ENCODE peak calls at places on chromosome 18, in six cellular contexts. One of them, this sample, is unnamed.

GRCh38 chr18:72869786-72870185 is 2.0 kb upstream of the NETO1 start:
- DNase-seq in NCI-H460: no peak
- DNase-seq in CD8-positive, alpha-beta T cell: no peak
- DNase-seq in Daoy: peak; percentile 45
- DNase-seq in AG04449: no peak
- DNase-seq in HT-29: no peak
- DNase-seq in this sample: no peak

GRCh38 chr18:24071029-24071428 is 56.5 kb downstream of the TTC39C start:
- DNase-seq in NCI-H460: no peak
- DNase-seq in CD8-positive, alpha-beta T cell: no peak
- DNase-seq in Daoy: no peak
- DNase-seq in AG04449: no peak
- DNase-seq in HT-29: no peak
- DNase-seq in this sample: no peak

GRCh38 chr18:22544626-22545025 is 126.9 kb upstream of the CTAGE1 start:
- DNase-seq in NCI-H460: no peak
- DNase-seq in CD8-positive, alpha-beta T cell: no peak
- DNase-seq in Daoy: no peak
- DNase-seq in AG04449: no peak
- DNase-seq in HT-29: no peak
- DNase-seq in this sample: no peak

GRCh38 chr18:26429535-26429934 is 118.8 kb downstream of the KCTD1 start:
- DNase-seq in NCI-H460: peak; percentile 63
- DNase-seq in CD8-positive, alpha-beta T cell: no peak
- DNase-seq in Daoy: peak; percentile 77
- DNase-seq in AG04449: peak; percentile 49
- DNase-seq in HT-29: no peak
- DNase-seq in this sample: no peak

GRCh38 chr18:35026407-35027061 is 14.7 kb upstream of the MAPRE2 start:
- DNase-seq in NCI-H460: no peak
- DNase-seq in CD8-positive, alpha-beta T cell: no peak
- DNase-seq in Daoy: no peak
- DNase-seq in AG04449: no peak
- DNase-seq in HT-29: no peak
- DNase-seq in this sample: no peak

GRCh38 chr18:31245820-31246219 is 72.1 kb upstream of the DSG1 start:
- DNase-seq in NCI-H460: peak; percentile 58
- DNase-seq in CD8-positive, alpha-beta T cell: no peak
- DNase-seq in Daoy: no peak
- DNase-seq in AG04449: no peak
- DNase-seq in HT-29: no peak
- DNase-seq in this sample: no peak

GRCh38 chr18:9558397-9559064 is 55.8 kb downstream of the PPP4R1 start:
- DNase-seq in NCI-H460: no peak
- DNase-seq in CD8-positive, alpha-beta T cell: no peak
- DNase-seq in Daoy: no peak
- DNase-seq in AG04449: no peak
- DNase-seq in HT-29: no peak
- DNase-seq in this sample: no peak

GRCh38 chr18:62388855-62389760 is 64.0 kb downstream of the TNFRSF11A start:
- DNase-seq in NCI-H460: no peak
- DNase-seq in CD8-positive, alpha-beta T cell: no peak
- DNase-seq in Daoy: no peak
- DNase-seq in AG04449: no peak
- DNase-seq in HT-29: peak; percentile 13
- DNase-seq in this sample: no peak

GRCh38 chr18:58671122-58671940 is at the start of gene MALT1:
- DNase-seq in NCI-H460: peak; percentile 80
- DNase-seq in CD8-positive, alpha-beta T cell: peak; percentile 95
- DNase-seq in Daoy: peak; percentile 95
- DNase-seq in AG04449: no peak
- DNase-seq in HT-29: peak; percentile 79
- DNase-seq in this sample: peak; percentile 97

GRCh38 chr18:80171190-80171872 is 62.3 kb downstream of the ADNP2 start:
- DNase-seq in NCI-H460: peak; percentile 8
- DNase-seq in CD8-positive, alpha-beta T cell: peak; percentile 53
- DNase-seq in Daoy: peak; percentile 59
- DNase-seq in AG04449: peak; percentile 16
- DNase-seq in HT-29: no peak
- DNase-seq in this sample: peak; percentile 62

GRCh38 chr18:60391571-60392226 is 19.1 kb upstream of the MC4R start:
- DNase-seq in NCI-H460: no peak
- DNase-seq in CD8-positive, alpha-beta T cell: no peak
- DNase-seq in Daoy: no peak
- DNase-seq in AG04449: peak; percentile 44
- DNase-seq in HT-29: no peak
- DNase-seq in this sample: no peak

GRCh38 chr18:55543130-55543704 is 44.8 kb downstream of the TCF4 start:
- DNase-seq in NCI-H460: no peak
- DNase-seq in CD8-positive, alpha-beta T cell: no peak
- DNase-seq in Daoy: no peak
- DNase-seq in AG04449: no peak
- DNase-seq in HT-29: no peak
- DNase-seq in this sample: no peak

GRCh38 chr18:48605408-48605845 is 66.6 kb downstream of the CTIF start:
- DNase-seq in NCI-H460: no peak
- DNase-seq in CD8-positive, alpha-beta T cell: no peak
- DNase-seq in Daoy: peak; percentile 72
- DNase-seq in AG04449: no peak
- DNase-seq in HT-29: peak; percentile 34
- DNase-seq in this sample: peak; percentile 93

GRCh38 chr18:76875390-76876330 is 53.3 kb downstream of the ZNF236 start:
- DNase-seq in NCI-H460: peak; percentile 33
- DNase-seq in CD8-positive, alpha-beta T cell: peak; percentile 35
- DNase-seq in Daoy: peak; percentile 41
- DNase-seq in AG04449: no peak
- DNase-seq in HT-29: peak; percentile 34
- DNase-seq in this sample: peak; percentile 65

GRCh38 chr18:55510809-55511208 is 77.2 kb downstream of the TCF4 start:
- DNase-seq in NCI-H460: peak; percentile 51
- DNase-seq in CD8-positive, alpha-beta T cell: no peak
- DNase-seq in Daoy: peak; percentile 65
- DNase-seq in AG04449: peak; percentile 51
- DNase-seq in HT-29: no peak
- DNase-seq in this sample: no peak

GRCh38 chr18:59323931-59324622 is 5.6 kb upstream of the CPLX4 start:
- DNase-seq in NCI-H460: no peak
- DNase-seq in CD8-positive, alpha-beta T cell: no peak
- DNase-seq in Daoy: peak; percentile 37
- DNase-seq in AG04449: peak; percentile 31
- DNase-seq in HT-29: no peak
- DNase-seq in this sample: no peak

GRCh38 chr18:36672437-36673344 is 156.1 kb downstream of the TPGS2 start:
- DNase-seq in NCI-H460: peak; percentile 40
- DNase-seq in CD8-positive, alpha-beta T cell: no peak
- DNase-seq in Daoy: peak; percentile 4
- DNase-seq in AG04449: no peak
- DNase-seq in HT-29: no peak
- DNase-seq in this sample: peak; percentile 69

GRCh38 chr18:3121256-3121655 is 98.5 kb downstream of the MYOM1 start:
- DNase-seq in NCI-H460: no peak
- DNase-seq in CD8-positive, alpha-beta T cell: no peak
- DNase-seq in Daoy: no peak
- DNase-seq in AG04449: no peak
- DNase-seq in HT-29: no peak
- DNase-seq in this sample: no peak

This sample was measured in KBM-7.